ENCODE peak calls at places on chromosomes 13 and 19, in eight cellular contexts. W is uterus, F is body of pancreas, Z is adrenal gland, Q is tibial nerve, A is ovary, N is esophagus squamous epithelium, I is upper lobe of left lung. B is an unnamed sample.
A peak's percentile ranks its signal among the peaks of the same experiment; 100 is the strongest.

GRCh38 chr13:101474419-101474957 is 22.0 kb downstream of the ITGBL1 start:
- DNase-seq in A (no peak), N (no peak), Z (peak; percentile 33), W (no peak), I (no peak), Q (peak; percentile 42), F (no peak), B (no peak)

GRCh38 chr13:26300140-26300539 is 46.2 kb downstream of the CDK8 start:
- DNase-seq in N (no peak), F (no peak), Z (no peak), A (no peak), Q (no peak), I (no peak), W (no peak), B (no peak)

GRCh38 chr13:60372141-60372540 is 24.9 kb upstream of the TDRD3 start:
- DNase-seq in W (no peak), I (no peak), A (no peak), Z (no peak), N (no peak), F (peak; percentile 50), Q (no peak), B (no peak)

GRCh38 chr13:27638521-27638920 is 16.8 kb downstream of the POLR1D start:
- DNase-seq in W (no peak), A (peak; percentile 35), Q (no peak), I (no peak), F (no peak), N (no peak), Z (peak; percentile 49), B (no peak)

GRCh38 chr13:31242935-31243334 is 43.2 kb downstream of the B3GLCT start:
- DNase-seq in F (no peak), A (no peak), Q (no peak), N (no peak), W (no peak), I (no peak), Z (no peak), B (no peak)

GRCh38 chr19:14030997-14031718 is 404 bp upstream of the IL27RA start:
- DNase-seq in N (no peak), A (no peak), Z (no peak), Q (no peak), F (no peak), W (no peak), I (no peak), B (no peak)

GRCh38 chr19:22030680-22031079 is 19.9 kb upstream of the ZNF208 start:
- DNase-seq in W (no peak), I (no peak), A (no peak), N (no peak), F (no peak), Z (no peak), Q (no peak), B (no peak)

GRCh38 chr19:45779231-45780145 is 2.8 kb downstream of the DMPK start:
- DNase-seq in F (peak; percentile 96), W (peak; percentile 94), I (peak; percentile 88), Q (peak; percentile 90), Z (peak; percentile 97), N (peak; percentile 55), A (peak; percentile 90), B (peak; percentile 91)

GRCh38 chr13:113357529-113357928 is 6.4 kb downstream of the GRTP1 start:
- DNase-seq in Z (no peak), Q (no peak), N (no peak), W (no peak), A (no peak), F (no peak), I (no peak), B (no peak)

GRCh38 chr13:40149611-40150283 is 494.3 kb downstream of the COG6 start:
- DNase-seq in Z (peak; percentile 45), A (peak; percentile 65), N (no peak), F (peak; percentile 33), I (peak; percentile 36), Q (peak; percentile 34), W (peak; percentile 66), B (no peak)

GRCh38 chr13:42007844-42008243 is 40.6 kb upstream of the DGKH start:
- DNase-seq in A (no peak), Q (no peak), W (no peak), Z (no peak), N (no peak), I (no peak), F (no peak), B (no peak)

GRCh38 chr13:97256343-97256783 is 34.2 kb downstream of the MBNL2 start:
- DNase-seq in F (peak; percentile 54), A (no peak), I (no peak), Z (peak; percentile 64), Q (no peak), W (no peak), N (no peak), B (no peak)

GRCh38 chr13:25165664-25166063 is 6.4 kb downstream of the AMER2 start:
- DNase-seq in Z (no peak), I (no peak), Q (no peak), F (no peak), N (no peak), A (no peak), W (no peak), B (no peak)

GRCh38 chr13:113926301-113926761 is 47.5 kb downstream of the C13orf46 start:
- DNase-seq in A (peak; percentile 3), Z (peak; percentile 8), Q (peak; percentile 51), F (no peak), I (peak; percentile 8), W (peak; percentile 33), N (no peak), B (no peak)

GRCh38 chr13:56459291-56459690 is 681.4 kb upstream of the PRR20A start:
- DNase-seq in Q (no peak), W (no peak), A (no peak), F (no peak), I (no peak), N (no peak), Z (no peak), B (no peak)

GRCh38 chr13:39957868-39958676 is 302.6 kb downstream of the COG6 start:
- DNase-seq in N (no peak), Q (no peak), I (no peak), F (no peak), W (no peak), A (no peak), Z (no peak), B (no peak)

GRCh38 chr13:109547942-109548860 is 238.2 kb downstream of the IRS2 start:
- DNase-seq in I (no peak), W (no peak), N (no peak), A (no peak), Q (no peak), Z (no peak), F (no peak), B (no peak)

DNA sequence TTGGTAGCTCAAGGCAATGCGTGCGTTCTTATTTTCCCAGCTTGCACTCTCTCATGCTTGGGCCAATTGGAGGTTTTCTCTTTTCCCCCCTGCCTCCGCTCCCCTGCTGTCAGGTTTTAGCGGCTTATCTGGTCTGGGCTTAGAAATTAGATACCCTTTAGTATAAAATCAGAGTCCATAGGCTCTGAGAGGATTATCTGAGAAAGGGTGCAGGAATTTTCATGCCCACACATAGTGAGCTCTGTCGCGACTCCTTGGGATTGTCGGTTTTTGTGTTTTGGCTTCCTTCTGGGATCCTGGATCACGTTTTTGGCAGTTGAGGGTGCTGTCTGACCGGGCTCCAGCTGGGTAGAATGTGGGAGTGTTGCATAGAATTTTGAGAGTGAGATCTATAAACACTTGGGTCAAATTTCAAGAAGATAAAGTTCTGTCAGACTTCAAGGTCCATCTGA is 12.4 kb downstream of the CHAF1A start:
- DNase-seq in Q (no peak), W (no peak), Z (no peak), F (no peak), N (no peak), A (peak; percentile 63), I (no peak), B (no peak)
- H3K4me3 ChIP-seq in Q (no peak overlapping the region), W (no peak overlapping the region), Z (no peak overlapping the region), F (no peak overlapping the region), N (no peak overlapping the region), A (no peak overlapping the region), I (no peak overlapping the region), B (no peak overlapping the region)

DNA sequence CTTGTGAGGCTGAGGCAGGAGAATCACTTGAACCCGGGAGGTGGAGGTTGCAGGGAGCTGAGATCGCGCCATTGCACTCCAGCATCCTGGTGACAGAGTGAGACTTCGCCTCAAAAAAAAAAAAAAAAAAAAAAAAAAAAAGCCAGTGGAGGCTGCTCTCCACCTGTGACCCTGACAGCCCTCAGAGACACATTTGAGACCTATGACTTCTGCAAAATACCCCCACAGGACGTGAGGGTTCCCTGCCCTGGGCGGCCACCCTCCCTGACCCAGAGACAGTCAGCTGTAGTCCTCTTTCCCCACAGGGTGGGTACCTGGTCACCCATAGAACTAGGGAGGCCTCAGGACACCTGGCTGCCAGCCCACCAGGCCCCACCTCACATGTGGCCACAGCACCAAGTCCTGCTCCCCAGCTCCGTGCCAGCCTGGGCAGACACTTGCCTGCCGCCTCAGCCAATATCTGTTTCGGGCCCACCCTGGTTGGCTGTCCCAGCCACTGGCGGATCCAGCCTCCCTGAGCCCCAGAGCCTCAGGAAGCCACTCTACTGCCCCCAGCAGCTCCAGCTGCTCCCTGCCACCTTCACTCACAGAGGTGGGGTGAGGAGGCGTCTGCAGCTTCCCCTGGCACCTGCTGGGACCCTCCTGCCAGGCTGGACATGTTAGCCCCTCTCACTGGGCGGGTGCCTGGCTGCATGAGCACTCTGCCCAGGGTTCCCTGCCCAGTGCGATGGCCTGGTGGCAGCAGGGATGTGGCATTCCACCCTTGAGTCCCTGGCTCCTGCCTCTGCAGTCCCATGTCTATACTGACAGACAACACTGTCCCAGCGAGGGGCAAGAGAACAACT is 7.0 kb downstream of the MKNK2 start:
- DNase-seq in W (peak; percentile 21), F (peak; percentile 45), N (no peak), Q (no peak), Z (peak; percentile 46), I (peak; percentile 27), A (no peak), B (no peak)
- H3K4me1 ChIP-seq in W (peaks cover 6% of the 10 kb centered on the region), F (peaks cover 93% of the 10 kb centered on the region), N (peaks cover 84% of the 10 kb centered on the region), Q (peaks cover 95% of the 10 kb centered on the region), Z (peaks cover 90% of the 10 kb centered on the region), I (peaks cover 84% of the 10 kb centered on the region), A (peaks cover 26% of the 10 kb centered on the region), B (peaks cover 14% of the 10 kb centered on the region)

GRCh38 chr19:872266-872951 is 12.9 kb downstream of the CFD start:
- DNase-seq in I (peak; percentile 48), F (no peak), Q (peak; percentile 47), N (peak; percentile 39), Z (peak; percentile 74), A (peak; percentile 63), W (no peak), B (no peak)
- TF ChIP-seq POLR2A in I (no peak), F (no peak), Q (no peak), N (no peak), Z (no peak), A (no peak), W (no peak), B (no peak)

DNA sequence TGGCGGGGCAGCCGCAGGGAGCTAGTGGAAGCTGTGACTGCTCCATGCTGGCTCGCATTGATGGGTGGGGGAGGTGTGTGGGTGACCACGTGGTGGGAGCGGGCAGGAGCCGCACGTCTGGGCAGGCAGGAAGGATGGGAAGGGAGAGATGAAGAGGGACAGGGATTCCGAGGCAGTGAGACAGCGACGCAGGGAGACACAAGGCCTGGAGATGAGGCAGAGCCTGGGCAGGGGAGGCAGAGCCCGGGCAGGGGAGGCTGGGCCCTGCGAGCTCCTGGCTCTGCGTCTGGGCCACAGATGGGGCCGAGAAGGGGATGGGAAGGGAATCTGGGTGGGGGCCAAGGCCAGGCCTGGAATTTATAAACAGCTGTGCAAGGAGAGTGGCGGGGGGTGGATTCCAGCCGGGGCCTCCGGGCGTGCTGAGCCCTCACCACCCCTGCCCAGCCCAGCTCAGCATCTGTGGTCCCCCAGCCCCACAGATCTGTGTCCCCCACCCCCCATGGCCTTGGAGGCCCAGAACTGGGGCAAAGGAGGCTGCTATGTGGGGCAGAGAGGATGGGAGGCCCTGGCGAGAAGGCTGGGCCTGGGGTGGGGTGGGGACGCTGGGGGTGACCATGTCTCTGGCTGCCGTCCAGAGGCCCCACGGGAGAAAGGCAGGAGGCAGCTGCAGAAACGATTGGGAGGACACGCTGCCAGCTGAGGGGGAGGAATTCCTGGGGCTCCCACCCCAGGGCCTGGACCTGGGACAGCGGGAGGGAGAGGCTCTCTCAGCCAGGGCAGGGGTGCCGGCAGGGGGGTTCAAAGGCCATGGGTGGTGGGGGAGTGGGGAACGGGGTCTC is 6.0 kb downstream of the EHD2 start:
- DNase-seq in F (peak; percentile 91), I (peak; percentile 54), Q (peak; percentile 79), N (no peak), A (peak; percentile 97), Z (peak; percentile 93), W (peak; percentile 93), B (peak; percentile 58)
- H3K4me3 ChIP-seq in F (no peak overlapping the region), I (no peak overlapping the region), Q (peak overlapping the region; percentile 27), N (peak overlapping the region; percentile 55), A (peak overlapping the region; percentile 26), Z (no peak overlapping the region), W (peak overlapping the region; percentile 13), B (no peak overlapping the region)

B was measured in right lobe of liver.